ENCODE peak calls at places on chromosomes 13 and 19, in six cellular contexts. One of them, this sample, is unnamed.

GRCh38 chr19:15562861-15563260 is 52.2 kb upstream of the CYP4F8 start:
- DNase-seq in mucosa of descending colon: no peak
- DNase-seq in RWPE2: no peak
- DNase-seq in lower lobe of right lung: no peak
- DNase-seq in type B pancreatic cell: no peak
- DNase-seq in pancreas: no peak
- DNase-seq in this sample: peak

GRCh38 chr19:47509170-47509847 is 5.6 kb downstream of the NAPA start:
- DNase-seq in lower lobe of right lung: no peak
- DNase-seq in RWPE2: no peak
- DNase-seq in pancreas: no peak
- DNase-seq in mucosa of descending colon: no peak
- DNase-seq in type B pancreatic cell: no peak
- DNase-seq in this sample: no peak

GRCh38 chr19:32542477-32543106 is 38.4 kb upstream of the PDCD5 start:
- DNase-seq in type B pancreatic cell: no peak
- DNase-seq in pancreas: no peak
- DNase-seq in mucosa of descending colon: no peak
- DNase-seq in lower lobe of right lung: no peak
- DNase-seq in RWPE2: no peak
- DNase-seq in this sample: no peak

GRCh38 chr19:23071087-23071511 is 45.7 kb upstream of the ZNF730 start:
- DNase-seq in RWPE2: no peak
- DNase-seq in type B pancreatic cell: peak
- DNase-seq in mucosa of descending colon: no peak
- DNase-seq in lower lobe of right lung: no peak
- DNase-seq in pancreas: no peak
- DNase-seq in this sample: no peak

GRCh38 chr13:72290962-72291681 is 424.1 kb upstream of the DACH1 start:
- DNase-seq in pancreas: no peak
- DNase-seq in mucosa of descending colon: no peak
- DNase-seq in type B pancreatic cell: no peak
- DNase-seq in RWPE2: no peak
- DNase-seq in lower lobe of right lung: no peak
- DNase-seq in this sample: peak

GRCh38 chr13:110838867-110839538 is 75.9 kb downstream of the ANKRD10 start:
- DNase-seq in pancreas: no peak
- DNase-seq in RWPE2: no peak
- DNase-seq in lower lobe of right lung: no peak
- DNase-seq in mucosa of descending colon: no peak
- DNase-seq in type B pancreatic cell: no peak
- DNase-seq in this sample: no peak

GRCh38 chr13:25771208-25771607 is 280.6 kb downstream of the SHISA2 start:
- DNase-seq in mucosa of descending colon: no peak
- DNase-seq in RWPE2: no peak
- DNase-seq in pancreas: no peak
- DNase-seq in type B pancreatic cell: no peak
- DNase-seq in lower lobe of right lung: no peak
- DNase-seq in this sample: no peak

GRCh38 chr19:5477451-5478215 is 22.4 kb downstream of the ZNRF4 start:
- DNase-seq in pancreas: no peak
- DNase-seq in type B pancreatic cell: no peak
- DNase-seq in lower lobe of right lung: no peak
- DNase-seq in mucosa of descending colon: no peak
- DNase-seq in RWPE2: no peak
- DNase-seq in this sample: no peak

GRCh38 chr13:28347456-28348371 is 147.2 kb downstream of the FLT1 start:
- DNase-seq in RWPE2: no peak
- DNase-seq in mucosa of descending colon: no peak
- DNase-seq in lower lobe of right lung: no peak
- DNase-seq in type B pancreatic cell: no peak
- DNase-seq in pancreas: no peak
- DNase-seq in this sample: peak

GRCh38 chr13:81017525-81018152 is 676.7 kb upstream of the SPRY2 start:
- DNase-seq in lower lobe of right lung: no peak
- DNase-seq in type B pancreatic cell: no peak
- DNase-seq in RWPE2: no peak
- DNase-seq in mucosa of descending colon: no peak
- DNase-seq in pancreas: no peak
- DNase-seq in this sample: peak

GRCh38 chr13:111117289-111117688 is 2.2 kb downstream of the ARHGEF7 start:
- DNase-seq in lower lobe of right lung: no peak
- DNase-seq in pancreas: no peak
- DNase-seq in RWPE2: no peak
- DNase-seq in mucosa of descending colon: no peak
- DNase-seq in type B pancreatic cell: no peak
- DNase-seq in this sample: no peak

GRCh38 chr13:98482476-98483444 is 94.1 kb downstream of the STK24 start:
- DNase-seq in type B pancreatic cell: no peak
- DNase-seq in mucosa of descending colon: peak
- DNase-seq in lower lobe of right lung: peak
- DNase-seq in RWPE2: no peak
- DNase-seq in pancreas: peak
- DNase-seq in this sample: no peak

GRCh38 chr19:18773682-18774081 is 17.4 kb downstream of the COMP start:
- DNase-seq in mucosa of descending colon: no peak
- DNase-seq in lower lobe of right lung: no peak
- DNase-seq in RWPE2: no peak
- DNase-seq in pancreas: no peak
- DNase-seq in type B pancreatic cell: no peak
- DNase-seq in this sample: no peak

GRCh38 chr19:18769989-18770528 is 21.0 kb downstream of the COMP start:
- DNase-seq in RWPE2: no peak
- DNase-seq in lower lobe of right lung: no peak
- DNase-seq in type B pancreatic cell: no peak
- DNase-seq in pancreas: no peak
- DNase-seq in mucosa of descending colon: no peak
- DNase-seq in this sample: no peak

GRCh38 chr19:18772620-18773587 is 18.2 kb downstream of the COMP start:
- DNase-seq in mucosa of descending colon: no peak
- DNase-seq in RWPE2: peak
- DNase-seq in pancreas: no peak
- DNase-seq in type B pancreatic cell: no peak
- DNase-seq in lower lobe of right lung: no peak
- DNase-seq in this sample: no peak

GRCh38 chr19:18770663-18771327 is 20.3 kb downstream of the COMP start:
- DNase-seq in pancreas: no peak
- DNase-seq in mucosa of descending colon: no peak
- DNase-seq in RWPE2: no peak
- DNase-seq in type B pancreatic cell: no peak
- DNase-seq in lower lobe of right lung: no peak
- DNase-seq in this sample: no peak

GRCh38 chr19:18771328-18772242 is 19.5 kb downstream of the COMP start:
- DNase-seq in RWPE2: no peak
- DNase-seq in type B pancreatic cell: no peak
- DNase-seq in lower lobe of right lung: no peak
- DNase-seq in mucosa of descending colon: no peak
- DNase-seq in pancreas: no peak
- DNase-seq in this sample: no peak
- TF ChIP-seq CTCF in RWPE2: peak
- TF ChIP-seq CTCF in type B pancreatic cell: peak
- TF ChIP-seq CTCF in lower lobe of right lung: no peak
- TF ChIP-seq CTCF in mucosa of descending colon: no peak
- TF ChIP-seq CTCF in pancreas: no peak
- TF ChIP-seq CTCF in this sample: peak

DNA sequence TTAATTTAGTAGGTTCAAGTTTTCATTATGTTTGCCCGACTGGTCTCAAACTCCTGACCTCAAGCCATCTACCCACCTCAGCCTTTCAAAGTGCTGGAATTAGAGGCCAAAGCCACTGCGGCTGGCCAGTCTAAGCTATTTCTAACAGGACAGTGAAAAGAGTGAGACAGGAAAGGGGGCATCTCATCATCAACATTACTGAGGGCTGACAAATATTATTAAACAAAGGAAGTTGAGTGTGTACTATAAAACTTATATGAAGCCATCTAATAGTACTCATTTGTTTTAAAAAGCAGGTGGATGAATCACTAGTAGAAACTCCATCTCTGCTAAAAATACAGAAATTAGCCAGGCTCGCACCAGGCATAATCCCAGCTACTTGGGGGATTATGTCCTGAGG is 24.3 kb downstream of the ZNF611 start:
- DNase-seq in RWPE2: no peak
- DNase-seq in type B pancreatic cell: no peak
- DNase-seq in lower lobe of right lung: no peak
- DNase-seq in pancreas: no peak
- DNase-seq in mucosa of descending colon: no peak
- DNase-seq in this sample: no peak
- TF ChIP-seq CTCF in RWPE2: no peak
- TF ChIP-seq CTCF in type B pancreatic cell: no peak
- TF ChIP-seq CTCF in lower lobe of right lung: no peak
- TF ChIP-seq CTCF in pancreas: no peak
- TF ChIP-seq CTCF in mucosa of descending colon: no peak
- TF ChIP-seq CTCF in this sample: no peak

DNA sequence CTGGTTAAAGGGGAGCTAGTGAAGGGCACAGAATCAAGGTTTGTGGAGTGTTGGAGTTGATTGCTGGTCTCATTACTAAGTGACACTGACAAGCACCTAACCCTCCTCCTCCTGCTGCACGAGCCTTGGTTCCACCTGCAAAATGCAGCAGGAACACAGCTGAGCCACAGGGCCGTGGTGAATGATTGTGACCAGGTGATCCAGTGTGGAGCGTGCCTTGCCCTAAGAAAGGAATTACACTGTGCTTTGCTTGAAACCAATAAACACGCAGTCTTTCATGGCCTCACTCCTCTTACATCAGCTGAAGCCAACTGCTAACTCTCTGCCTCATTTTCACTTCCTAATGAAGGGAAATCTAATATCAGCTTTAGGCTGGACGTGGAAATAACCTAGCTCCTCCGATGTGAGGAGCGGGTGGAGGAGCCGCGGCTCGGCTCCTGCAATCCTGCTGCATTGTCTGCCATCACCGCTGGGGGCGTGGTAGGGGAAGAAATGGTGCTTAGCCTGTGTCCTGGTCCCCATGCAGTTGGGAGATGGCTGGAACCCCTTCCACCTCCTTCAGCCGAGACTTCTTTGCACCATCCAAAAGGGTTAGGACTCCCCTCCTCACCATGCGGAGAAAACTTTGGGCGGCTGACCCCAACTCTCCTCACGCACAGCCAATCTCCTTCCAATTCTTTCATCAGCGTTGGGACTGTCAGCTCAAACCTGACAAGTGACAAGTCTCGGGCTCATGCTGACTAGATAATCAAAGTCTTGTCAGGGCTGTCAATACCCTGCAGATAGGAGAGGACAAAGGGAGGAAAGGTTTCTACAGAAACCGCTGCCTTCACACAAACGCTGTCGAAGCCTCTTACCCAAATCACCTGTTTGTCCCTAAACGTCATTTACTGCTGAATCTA is 427.9 kb downstream of the ZNF536 start:
- DNase-seq in mucosa of descending colon: peak
- DNase-seq in pancreas: peak
- DNase-seq in lower lobe of right lung: peak
- DNase-seq in type B pancreatic cell: peak
- DNase-seq in RWPE2: no peak
- DNase-seq in this sample: no peak
- TF ChIP-seq CTCF in mucosa of descending colon: peak
- TF ChIP-seq CTCF in pancreas: peak
- TF ChIP-seq CTCF in lower lobe of right lung: peak
- TF ChIP-seq CTCF in type B pancreatic cell: peak
- TF ChIP-seq CTCF in RWPE2: peak
- TF ChIP-seq CTCF in this sample: peak

DNA sequence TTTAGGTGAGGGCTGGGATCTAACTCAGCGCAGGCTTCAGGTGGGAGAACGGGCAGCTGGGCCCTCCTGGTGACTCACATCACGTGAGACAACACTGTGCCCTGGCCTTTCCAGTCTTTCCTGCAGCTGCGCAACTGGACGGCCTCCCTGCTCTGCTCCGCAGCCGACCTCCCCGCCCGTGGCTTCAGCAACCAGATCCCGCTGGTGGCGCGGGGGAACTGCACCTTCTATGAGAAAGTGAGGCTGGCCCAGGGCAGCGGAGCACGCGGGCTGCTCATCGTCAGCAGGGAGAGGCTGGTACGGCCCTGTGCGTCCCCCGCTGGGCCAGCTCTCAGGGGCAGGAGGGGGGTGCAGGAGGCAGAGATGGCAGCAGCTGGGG is 8.8 kb downstream of the SPPL2B start:
- DNase-seq in pancreas: peak
- DNase-seq in mucosa of descending colon: no peak
- DNase-seq in lower lobe of right lung: no peak
- DNase-seq in RWPE2: no peak
- DNase-seq in type B pancreatic cell: no peak
- DNase-seq in this sample: peak
- TF ChIP-seq CTCF in pancreas: no peak
- TF ChIP-seq CTCF in mucosa of descending colon: no peak
- TF ChIP-seq CTCF in lower lobe of right lung: no peak
- TF ChIP-seq CTCF in RWPE2: no peak
- TF ChIP-seq CTCF in type B pancreatic cell: peak
- TF ChIP-seq CTCF in this sample: peak

GRCh38 chr13:113819341-113819730 is 44.5 kb downstream of the GAS6 start:
- DNase-seq in type B pancreatic cell: no peak
- DNase-seq in lower lobe of right lung: no peak
- DNase-seq in RWPE2: no peak
- DNase-seq in mucosa of descending colon: no peak
- DNase-seq in pancreas: no peak
- DNase-seq in this sample: no peak

GRCh38 chr13:113822266-113822665 is 41.6 kb downstream of the GAS6 start:
- DNase-seq in type B pancreatic cell: no peak
- DNase-seq in mucosa of descending colon: no peak
- DNase-seq in lower lobe of right lung: no peak
- DNase-seq in RWPE2: no peak
- DNase-seq in pancreas: no peak
- DNase-seq in this sample: no peak

GRCh38 chr13:113819731-113820715 is 43.9 kb downstream of the GAS6 start:
- DNase-seq in type B pancreatic cell: no peak
- DNase-seq in lower lobe of right lung: no peak
- DNase-seq in mucosa of descending colon: no peak
- DNase-seq in RWPE2: no peak
- DNase-seq in pancreas: no peak
- DNase-seq in this sample: no peak

GRCh38 chr13:113821847-113822246 is 42.0 kb downstream of the GAS6 start:
- DNase-seq in pancreas: no peak
- DNase-seq in lower lobe of right lung: no peak
- DNase-seq in mucosa of descending colon: no peak
- DNase-seq in type B pancreatic cell: no peak
- DNase-seq in RWPE2: no peak
- DNase-seq in this sample: no peak

DNA sequence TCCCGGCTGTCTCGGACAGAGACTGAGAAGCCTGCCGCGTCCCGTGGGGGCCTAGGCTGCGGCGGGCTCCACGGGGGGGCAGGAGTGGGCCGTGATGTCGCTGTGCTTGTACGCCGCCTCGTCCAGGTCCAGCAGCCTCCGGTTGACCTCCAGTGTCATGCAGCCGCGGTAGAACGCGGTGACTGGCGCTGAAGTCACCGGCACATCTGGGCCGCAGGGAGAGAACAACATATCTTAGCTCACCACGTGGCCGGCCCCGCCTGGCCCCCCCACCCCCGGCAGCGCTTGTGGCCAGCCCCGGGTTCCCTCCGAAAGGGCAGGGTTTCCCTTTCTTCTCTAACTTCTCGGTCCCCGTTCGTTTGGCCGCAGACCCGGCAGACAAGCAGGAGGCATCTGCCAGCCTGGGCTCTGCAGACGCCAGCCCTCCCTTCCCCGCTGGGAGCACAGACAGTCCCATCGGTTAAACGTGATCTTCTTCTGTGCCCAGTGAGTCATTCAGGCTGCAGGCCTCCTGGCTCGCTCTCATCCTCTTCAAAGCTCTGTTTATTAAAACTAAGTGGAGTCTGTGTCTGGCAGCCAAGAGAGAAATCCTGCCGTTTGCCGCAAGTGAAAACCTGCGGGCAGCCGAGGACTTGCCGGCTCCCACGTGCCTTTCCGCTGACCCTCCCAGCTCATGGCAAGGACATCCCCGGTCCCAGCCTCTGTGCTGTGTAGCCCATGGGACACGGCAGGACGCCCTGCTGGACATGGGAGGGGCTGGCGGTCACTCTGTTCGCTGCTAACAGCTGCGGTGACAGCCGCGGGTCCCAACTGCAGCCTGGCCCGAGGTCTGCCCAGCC is 42.8 kb downstream of the GAS6 start:
- DNase-seq in pancreas: no peak
- DNase-seq in mucosa of descending colon: peak
- DNase-seq in RWPE2: peak
- DNase-seq in type B pancreatic cell: no peak
- DNase-seq in lower lobe of right lung: no peak
- DNase-seq in this sample: peak
- TF ChIP-seq CTCF in pancreas: no peak
- TF ChIP-seq CTCF in mucosa of descending colon: no peak
- TF ChIP-seq CTCF in RWPE2: peak
- TF ChIP-seq CTCF in type B pancreatic cell: no peak
- TF ChIP-seq CTCF in lower lobe of right lung: peak
- TF ChIP-seq CTCF in this sample: peak

This sample was measured in HFFc6.